ENCODE peak calls at places on chromosomes 5 and 9, in four cellular contexts. R, E, L and J are unnamed samples.

GRCh38 chr5:135005076-135005475 is 29.0 kb downstream of the PITX1 start:
- DNase-seq in R (no peak), L (no peak), E (no peak), J (no peak)

GRCh38 chr5:5298068-5298633 is 124.3 kb upstream of the ICE1 start:
- DNase-seq in R (no peak), E (no peak), L (no peak), J (no peak)

GRCh38 chr9:6229604-6230003 is 14.0 kb downstream of the IL33 start:
- DNase-seq in L (no peak), R (peak; percentile 41), E (peak; percentile 13), J (no peak)

GRCh38 chr5:150487199-150488061 is 20.5 kb upstream of the NDST1 start:
- DNase-seq in L (peak; percentile 57), E (peak; percentile 68), R (peak; percentile 44), J (no peak)

GRCh38 chr5:67206381-67207328 is 10.1 kb upstream of the CD180 start:
- DNase-seq in L (peak; percentile 99), E (peak; percentile 33), R (peak; percentile 97), J (peak; percentile 97)

GRCh38 chr9:71446081-71446480 is 322.2 kb downstream of the CEMIP2 start:
- DNase-seq in L (no peak), E (no peak), R (no peak), J (no peak)

GRCh38 chr5:43635374-43635773 is 32.4 kb downstream of the NNT start:
- DNase-seq in L (peak; percentile 3), R (no peak), E (peak; percentile 22), J (peak; percentile 30)

GRCh38 chr5:107090471-107090870 is 580.3 kb downstream of the EFNA5 start:
- DNase-seq in R (no peak), E (no peak), L (no peak), J (no peak)

GRCh38 chr9:38620483-38621433 is at the start of gene ANKRD18A:
- DNase-seq in E (peak; percentile 80), R (peak; percentile 92), L (peak; percentile 95), J (peak; percentile 45)
- TF ChIP-seq EZH2 in E (no peak), R (no peak), L (no peak), J (no peak)

GRCh38 chr5:45057564-45057963 is 248.8 kb downstream of the MRPS30 start:
- DNase-seq in E (no peak), L (no peak), R (no peak), J (no peak)

GRCh38 chr5:45060686-45061085 is 251.9 kb downstream of the MRPS30 start:
- DNase-seq in L (no peak), R (no peak), E (no peak), J (no peak)

GRCh38 chr5:45062044-45062443 is 253.3 kb downstream of the MRPS30 start:
- DNase-seq in L (no peak), E (no peak), R (no peak), J (no peak)
- H3K9ac ChIP-seq in L (no peak overlapping the region), E (no peak overlapping the region), R (no peak overlapping the region), J (no peak overlapping the region)

GRCh38 chr5:1884638-1885475 is 2.1 kb upstream of the IRX4 start:
- DNase-seq in L (peak; percentile 11), R (no peak), E (no peak), J (no peak)
- TF ChIP-seq EZH2 in L (no peak), R (no peak), E (peak; percentile 84), J (no peak)

DNA sequence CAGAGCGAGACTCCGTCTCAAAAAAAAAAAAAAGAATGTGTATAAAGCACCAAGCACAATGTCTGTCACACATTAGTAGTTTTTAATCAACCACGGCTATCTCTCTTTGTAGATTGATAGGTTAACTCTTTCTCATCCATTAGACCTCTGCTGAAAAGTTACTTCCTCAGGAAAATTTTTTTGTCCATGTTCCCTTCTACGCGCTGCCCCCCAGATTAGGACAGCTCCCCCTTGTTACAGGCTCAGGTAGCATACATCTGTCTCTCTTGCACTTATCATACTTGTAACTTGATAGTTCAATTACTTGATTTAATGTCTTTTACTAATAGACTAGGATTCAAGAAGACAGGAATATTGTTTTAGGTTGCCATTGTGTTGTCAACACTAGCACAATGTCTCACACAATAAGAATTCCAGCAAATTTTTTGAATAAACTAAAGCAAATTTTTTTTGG is 1.5 kb downstream of the SPDL1 start:
- DNase-seq in R (no peak), L (no peak), E (peak; percentile 29), J (no peak)
- H3K9ac ChIP-seq in R (peak overlapping the region; percentile 97), L (no peak overlapping the region), E (peak overlapping the region; percentile 90), J (peak overlapping the region; percentile 93)

GRCh38 chr9:125744616-125745387 is 2.4 kb upstream of the PBX3 start:
- DNase-seq in R (peak; percentile 32), L (no peak), E (peak; percentile 89), J (peak; percentile 91)

GRCh38 chr9:125745682-125746016 is 1.5 kb upstream of the PBX3 start:
- DNase-seq in E (no peak), L (no peak), R (no peak), J (no peak)

GRCh38 chr9:125746017-125746773 is 978 bp upstream of the PBX3 start:
- DNase-seq in E (peak; percentile 96), R (peak; percentile 93), L (peak; percentile 96), J (peak; percentile 86)

GRCh38 chr9:125742657-125743056 is 4.5 kb upstream of the PBX3 start:
- DNase-seq in E (no peak), L (no peak), R (no peak), J (no peak)

DNA sequence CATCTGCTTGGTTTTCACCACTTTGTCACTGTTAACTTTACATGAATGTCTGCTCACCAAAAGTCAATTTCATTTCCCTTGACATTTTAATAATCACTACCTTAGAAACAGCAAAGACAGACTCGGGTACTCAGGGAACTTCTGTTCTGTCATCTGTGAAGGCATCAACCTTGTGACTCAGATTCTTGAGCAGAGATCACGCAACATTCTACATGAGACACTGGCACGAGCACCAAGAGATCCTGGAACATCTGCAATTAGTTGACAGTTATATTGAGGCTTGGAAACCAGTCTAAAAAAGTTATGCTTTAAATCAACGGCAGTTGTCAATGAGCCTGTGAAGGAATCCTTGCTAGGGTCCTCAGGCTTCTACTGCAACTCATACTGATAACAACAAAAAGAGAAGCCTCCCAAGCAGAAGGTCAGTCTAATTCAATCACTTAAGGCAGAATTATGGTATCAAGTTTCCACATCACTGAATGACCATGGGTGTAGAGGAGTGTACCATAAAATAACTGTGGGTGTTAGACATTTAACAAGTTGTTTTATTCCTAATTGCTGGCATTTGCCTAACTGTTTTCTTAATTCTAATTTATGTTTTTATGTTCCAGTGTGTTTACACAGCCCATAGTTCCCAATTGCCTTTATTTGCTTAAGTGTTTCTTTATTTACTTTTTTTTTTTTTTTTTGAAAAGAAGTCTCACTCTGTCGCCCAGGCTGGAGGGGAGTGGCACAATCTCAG is 3.3 kb upstream of the PBX3 start:
- DNase-seq in L (no peak), R (no peak), E (peak; percentile 85), J (no peak)
- TF ChIP-seq EZH2 in L (no peak), R (no peak), E (no peak), J (no peak)

GRCh38 chr5:27466959-27467358 is 428.6 kb upstream of the CDH9 start:
- DNase-seq in L (no peak), E (no peak), R (no peak), J (no peak)

GRCh38 chr5:27462936-27463335 is 424.6 kb upstream of the CDH9 start:
- DNase-seq in L (no peak), R (no peak), E (no peak), J (no peak)

GRCh38 chr5:27463446-27464149 is 425.2 kb upstream of the CDH9 start:
- DNase-seq in L (no peak), R (no peak), E (no peak), J (no peak)

GRCh38 chr5:27465140-27465539 is 426.8 kb upstream of the CDH9 start:
- DNase-seq in L (no peak), E (no peak), R (no peak), J (no peak)
- H3K9ac ChIP-seq in L (no peak overlapping the region), E (no peak overlapping the region), R (no peak overlapping the region), J (no peak overlapping the region)

DNA sequence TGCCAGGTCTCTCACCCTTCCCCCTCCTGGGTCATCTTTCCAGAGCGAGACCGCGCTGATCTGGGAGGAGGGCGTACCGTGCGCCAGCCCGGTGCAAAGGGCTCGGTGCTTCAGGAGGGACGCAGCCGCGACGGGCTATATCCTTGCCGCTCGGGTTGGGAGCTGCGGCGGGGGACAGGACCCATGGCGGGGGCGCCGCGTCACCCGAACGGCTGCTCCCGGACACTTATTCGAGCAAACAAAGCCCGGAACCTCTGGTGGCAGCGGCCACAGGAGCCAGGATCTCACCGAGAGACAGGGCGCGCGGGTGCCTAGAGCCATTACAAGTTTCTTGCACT is 1.4 kb downstream of the SEMA6A start:
- DNase-seq in E (peak; percentile 20), R (no peak), L (peak; percentile 14), J (no peak)
- TF ChIP-seq EZH2 in E (peak; percentile 35), R (peak; percentile 4), L (peak; percentile 89), J (peak; percentile 60)

GRCh38 chr9:126919193-126919592 is 4.6 kb downstream of the RALGPS1 start:
- DNase-seq in E (no peak), L (no peak), R (no peak), J (no peak)

GRCh38 chr9:126915281-126915816 is 767 bp downstream of the RALGPS1 start:
- DNase-seq in E (peak; percentile 19), R (peak; percentile 61), L (peak; percentile 18), J (no peak)

GRCh38 chr9:126916909-126917308 is 2.3 kb downstream of the RALGPS1 start:
- DNase-seq in L (no peak), R (no peak), E (no peak), J (no peak)

GRCh38 chr9:126915846-126916543 is 1.4 kb downstream of the RALGPS1 start:
- DNase-seq in L (peak; percentile 68), R (no peak), E (no peak), J (no peak)

DNA sequence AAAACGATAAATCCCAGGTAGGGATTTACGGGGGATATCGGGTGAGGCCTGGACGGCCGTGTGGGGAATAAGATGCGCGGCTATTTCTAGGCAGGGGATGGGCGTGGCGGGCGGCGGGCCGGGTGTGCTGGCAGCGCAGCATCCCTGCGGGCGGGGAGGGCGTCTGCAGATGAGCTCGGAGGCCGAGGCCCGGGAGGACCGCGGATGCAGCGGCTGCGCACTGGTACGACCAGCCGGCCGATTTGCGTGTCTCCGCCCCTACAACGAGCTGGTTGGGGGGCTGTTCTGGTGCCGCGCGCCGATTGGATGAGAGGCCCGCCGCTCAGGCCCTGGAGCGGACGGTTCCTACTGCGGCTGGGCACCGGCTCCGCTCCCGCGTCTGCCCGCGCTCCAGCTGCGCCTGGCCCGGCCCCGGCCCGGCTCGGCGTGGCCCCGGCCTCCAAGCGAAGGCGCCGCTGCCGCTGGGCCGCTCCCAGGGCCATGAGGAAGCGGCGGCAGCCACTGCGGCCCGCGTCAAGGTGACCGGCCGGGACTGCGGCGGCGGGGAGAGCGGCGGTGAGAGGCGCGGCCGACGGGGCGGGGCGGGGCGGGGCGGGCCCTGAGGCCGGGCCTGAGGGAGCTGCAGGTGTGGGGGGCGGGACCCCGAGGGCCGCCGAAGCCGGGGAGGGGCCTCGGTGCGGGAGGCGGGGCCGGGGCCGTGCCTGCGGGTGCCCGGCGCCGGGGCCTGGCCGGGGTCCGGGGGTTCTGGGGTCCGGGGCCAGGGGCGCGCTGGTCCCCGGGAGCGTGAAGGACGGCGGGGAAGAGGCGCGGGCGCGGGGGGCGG is at the start of gene RALGPS1:
- DNase-seq in E (peak; percentile 98), R (peak; percentile 91), L (peak; percentile 94), J (peak; percentile 90)
- H3K9ac ChIP-seq in E (no peak within 1 kb of the TSS), R (no peak within 1 kb of the TSS), L (no peak within 1 kb of the TSS), J (no peak within 1 kb of the TSS)